ENCODE peak calls at places on chromosomes 4 and X, in four cellular contexts. One of them, this sample, is unnamed.

GRCh38 chr4:94605241-94605640 is 152.5 kb upstream of the BMPR1B start:
- DNase-seq in lung: no peak
- DNase-seq in OCI-M1: peak
- DNase-seq in NCI-H526 treated with DMSO at 0.1 percent for 48 hours: no peak
- DNase-seq in this sample: no peak

GRCh38 chr4:174010547-174010946 is 272.9 kb downstream of the FBXO8 start:
- DNase-seq in lung: no peak
- DNase-seq in OCI-M1: peak
- DNase-seq in NCI-H526 treated with DMSO at 0.1 percent for 48 hours: no peak
- DNase-seq in this sample: no peak

GRCh38 chr4:48909697-48910096 is 3.1 kb upstream of the OCIAD2 start:
- DNase-seq in lung: peak
- DNase-seq in OCI-M1: peak
- DNase-seq in NCI-H526 treated with DMSO at 0.1 percent for 48 hours: no peak
- DNase-seq in this sample: no peak

GRCh38 chr4:122331195-122331594 is 47.6 kb upstream of the ADAD1 start:
- DNase-seq in lung: no peak
- DNase-seq in OCI-M1: no peak
- DNase-seq in NCI-H526 treated with DMSO at 0.1 percent for 48 hours: no peak
- DNase-seq in this sample: no peak

GRCh38 chr4:144562019-144562740 is 83.8 kb upstream of the HHIP start:
- DNase-seq in lung: peak
- DNase-seq in OCI-M1: no peak
- DNase-seq in NCI-H526 treated with DMSO at 0.1 percent for 48 hours: no peak
- DNase-seq in this sample: no peak

GRCh38 chrX:129961180-129962083 is 21.0 kb upstream of the BCORL1 start:
- DNase-seq in lung: peak
- DNase-seq in OCI-M1: peak
- DNase-seq in NCI-H526 treated with DMSO at 0.1 percent for 48 hours: peak
- DNase-seq in this sample: no peak

GRCh38 chr4:6056976-6057766 is 38.9 kb upstream of the C4orf50 start:
- DNase-seq in lung: no peak
- DNase-seq in OCI-M1: no peak
- DNase-seq in NCI-H526 treated with DMSO at 0.1 percent for 48 hours: no peak
- DNase-seq in this sample: no peak

GRCh38 chr4:30832652-30833051 is 112.5 kb downstream of the PCDH7 start:
- DNase-seq in lung: no peak
- DNase-seq in OCI-M1: no peak
- DNase-seq in NCI-H526 treated with DMSO at 0.1 percent for 48 hours: no peak
- DNase-seq in this sample: no peak

GRCh38 chr4:57018930-57019329 is 40.2 kb downstream of the POLR2B start:
- DNase-seq in lung: no peak
- DNase-seq in OCI-M1: no peak
- DNase-seq in NCI-H526 treated with DMSO at 0.1 percent for 48 hours: no peak
- DNase-seq in this sample: no peak

This sample was measured in ovary.